ENCODE peak calls at places on chromosomes 16 and 17, in nine cellular contexts. H is posterior cingulate gyrus; J is colonic mucosa; I is NCI-H2081; V is activated CD8-positive, alpha-beta T cell treated with anti-CD3 and anti-CD28 coated beads for 36 hours; Z is esophagus squamous epithelium; O is NCI-H1092; M is CD8-positive, alpha-beta memory T cell; N is cardiac fibroblast. R is an unnamed sample.

GRCh38 chr16:13333336-13333735 is 431.9 kb downstream of the SHISA9 start:
- DNase-seq in H (no peak), J (no peak), I (no peak), V (no peak), Z (no peak), O (peak; percentile 74), M (no peak), N (no peak), R (no peak)

GRCh38 chr16:67336646-67337045 is 10.0 kb downstream of the LRRC36 start:
- DNase-seq in H (no peak), J (no peak), I (no peak), V (no peak), Z (no peak), O (no peak), M (no peak), N (peak; percentile 9), R (no peak)

GRCh38 chr17:77421635-77421982 is 280.8 kb downstream of the SEC14L1 start:
- DNase-seq in H (no peak), J (no peak), I (no peak), V (no peak), Z (no peak), O (no peak), M (no peak), N (no peak), R (no peak)

GRCh38 chr17:52376137-52376536 is 217.6 kb upstream of the CA10 start:
- DNase-seq in H (no peak), J (no peak), I (no peak), V (no peak), Z (no peak), O (no peak), M (no peak), N (no peak), R (no peak)

GRCh38 chr17:28878981-28879380 is 18.6 kb downstream of the FLOT2 start:
- DNase-seq in H (no peak), J (peak; percentile 36), I (peak; percentile 19), V (peak; percentile 55), Z (no peak), O (no peak), M (no peak), N (peak; percentile 55), R (peak; percentile 6)

GRCh38 chr17:1188812-1189211 is 9.0 kb upstream of the ABR start:
- DNase-seq in H (no peak), J (peak; percentile 72), I (no peak), V (no peak), Z (no peak), O (no peak), M (no peak), N (peak; percentile 22), R (peak; percentile 21)

GRCh38 chr16:86635181-86635580 is 56.8 kb downstream of the FOXL1 start:
- DNase-seq in H (no peak), J (no peak), I (no peak), V (no peak), Z (no peak), O (no peak), M (no peak), N (peak; percentile 76), R (no peak)

GRCh38 chr17:38464723-38465419 is 36.6 kb downstream of the ARHGAP23 start:
- DNase-seq in H (peak; percentile 96), J (peak; percentile 54), I (no peak), V (no peak), Z (no peak), O (no peak), M (no peak), N (peak; percentile 93), R (peak; percentile 70)

GRCh38 chr16:66036775-66037715 is 329.4 kb upstream of the CDH5 start:
- DNase-seq in H (no peak), J (no peak), I (no peak), V (no peak), Z (no peak), O (no peak), M (no peak), N (no peak), R (no peak)

GRCh38 chr16:24525970-24526559 is 13.3 kb upstream of the RBBP6 start:
- DNase-seq in H (no peak), J (no peak), I (no peak), V (no peak), Z (no peak), O (no peak), M (no peak), N (peak; percentile 66), R (no peak)

GRCh38 chr17:9226794-9227135 is 205.5 kb downstream of the NTN1 start:
- DNase-seq in H (peak; percentile 55), J (no peak), I (no peak), V (peak; percentile 77), Z (no peak), O (no peak), M (no peak), N (no peak), R (no peak)

GRCh38 chr17:66347661-66348604 is 45.5 kb downstream of the PRKCA start:
- DNase-seq in H (no peak), J (peak; percentile 70), I (peak; percentile 69), V (peak; percentile 36), Z (no peak), O (peak; percentile 66), M (no peak), N (peak; percentile 76), R (no peak)

GRCh38 chr17:27339836-27340550 is 46.1 kb downstream of the WSB1 start:
- DNase-seq in H (no peak), J (no peak), I (no peak), V (peak; percentile 76), Z (no peak), O (no peak), M (no peak), N (peak; percentile 46), R (no peak)

GRCh38 chr17:70552230-70552981 is 383.1 kb downstream of the KCNJ2 start:
- DNase-seq in H (no peak), J (no peak), I (peak; percentile 58), V (no peak), Z (no peak), O (peak; percentile 23), M (no peak), N (peak; percentile 72), R (peak; percentile 12)

GRCh38 chr16:84739349-84740124 is 39.7 kb downstream of the USP10 start:
- DNase-seq in H (no peak), J (no peak), I (no peak), V (no peak), Z (no peak), O (no peak), M (no peak), N (peak; percentile 92), R (no peak)

GRCh38 chr17:21453144-21453982 is 77.2 kb downstream of the KCNJ12 start:
- DNase-seq in H (no peak), J (no peak), I (no peak), V (no peak), Z (no peak), O (no peak), M (no peak), N (no peak), R (no peak)

GRCh38 chr16:4597174-4597573 is 17.5 kb downstream of the UBALD1 start:
- DNase-seq in H (no peak), J (no peak), I (no peak), V (no peak), Z (no peak), O (no peak), M (no peak), N (no peak), R (no peak)

GRCh38 chr17:11996722-11997146 is 541 bp downstream of the ZNF18 start:
- DNase-seq in H (no peak), J (peak; percentile 66), I (peak; percentile 2), V (peak; percentile 75), Z (peak; percentile 35), O (no peak), M (peak; percentile 25), N (peak; percentile 50), R (peak; percentile 57)

GRCh38 chr17:14506364-14506763 is 205.5 kb downstream of the HS3ST3B1 start:
- DNase-seq in H (no peak), J (no peak), I (no peak), V (no peak), Z (no peak), O (no peak), M (no peak), N (no peak), R (no peak)

GRCh38 chr16:55703003-55704001 is 47.5 kb downstream of the SLC6A2 start:
- DNase-seq in H (no peak), J (peak; percentile 26), I (peak; percentile 4), V (peak; percentile 32), Z (no peak), O (peak; percentile 9), M (no peak), N (peak; percentile 83), R (peak; percentile 14)

GRCh38 chr17:60451965-60452364 is 29.7 kb downstream of the CHCT1 start:
- DNase-seq in H (no peak), J (no peak), I (no peak), V (no peak), Z (no peak), O (no peak), M (no peak), N (no peak), R (no peak)

GRCh38 chr16:31395647-31396046 is 2.5 kb downstream of the ITGAD start:
- DNase-seq in H (no peak), J (peak; percentile 38), I (no peak), V (no peak), Z (no peak), O (no peak), M (no peak), N (no peak), R (no peak)

GRCh38 chr17:73231363-73231762 is 30.3 kb downstream of the CPSF4L start:
- DNase-seq in H (no peak), J (peak; percentile 42), I (peak; percentile 8), V (peak; percentile 8), Z (no peak), O (no peak), M (no peak), N (peak; percentile 33), R (no peak)

GRCh38 chr17:29613371-29613837 is 9.3 kb downstream of the CORO6 start:
- DNase-seq in H (peak; percentile 98), J (peak; percentile 98), I (no peak), V (peak; percentile 97), Z (peak; percentile 59), O (no peak), M (peak; percentile 93), N (peak; percentile 90), R (peak; percentile 73)

GRCh38 chr17:13437966-13438779 is 163.6 kb downstream of the HS3ST3A1 start:
- DNase-seq in H (no peak), J (peak; percentile 54), I (no peak), V (no peak), Z (no peak), O (no peak), M (no peak), N (peak; percentile 54), R (no peak)

GRCh38 chr16:530111-530817 is 2.8 kb downstream of the CAPN15 start:
- DNase-seq in H (no peak), J (no peak), I (no peak), V (no peak), Z (no peak), O (no peak), M (no peak), N (no peak), R (no peak)

GRCh38 chr17:78933025-78933958 is 8.1 kb upstream of the TIMP2 start:
- DNase-seq in H (no peak), J (peak; percentile 40), I (no peak), V (peak; percentile 72), Z (no peak), O (no peak), M (peak; percentile 16), N (peak; percentile 99), R (no peak)

GRCh38 chr16:87681990-87682570 is 79.8 kb downstream of the JPH3 start:
- DNase-seq in H (no peak), J (no peak), I (no peak), V (peak; percentile 63), Z (no peak), O (no peak), M (no peak), N (peak; percentile 74), R (no peak)

GRCh38 chr16:11976850-11977205 is 294 bp downstream of the SNX29 start:
- DNase-seq in H (no peak), J (no peak), I (no peak), V (no peak), Z (no peak), O (no peak), M (no peak), N (no peak), R (no peak)

GRCh38 chr16:62035115-62036092 is 834 bp downstream of the CDH8 start:
- DNase-seq in H (peak; percentile 81), J (no peak), I (no peak), V (no peak), Z (no peak), O (no peak), M (no peak), N (peak; percentile 9), R (no peak)

GRCh38 chr17:68343976-68344375 is 52.7 kb downstream of the ARSG start:
- DNase-seq in H (no peak), J (no peak), I (no peak), V (peak; percentile 20), Z (no peak), O (no peak), M (no peak), N (no peak), R (no peak)